ENCODE peak calls at places on chromosomes 5 and 9, in five cellular contexts. M is WERI-Rb-1, E is body of pancreas, X is upper lobe of right lung, G is left ventricle myocardium inferior. I is an unnamed sample. For H3K27me3, the result is how much of the 10 kb centered on the place peaks cover.

GRCh38 chr9:94097788-94098413 is 13.6 kb downstream of the PTPDC1 start:
- DNase-seq in M (no peak), E (no peak), X (no peak), G (no peak), I (no peak)

GRCh38 chr5:7650755-7651154 is 200.2 kb downstream of the CFAP90 start:
- DNase-seq in M (no peak), E (no peak), X (no peak), G (no peak), I (no peak)

GRCh38 chr9:99873943-99874584 is 32.4 kb upstream of the STX17 start:
- DNase-seq in M (no peak), E (no peak), X (no peak), G (no peak), I (no peak)

GRCh38 chr9:14278291-14278721 is 35.6 kb downstream of the NFIB start:
- DNase-seq in M (no peak), E (no peak), X (no peak), G (no peak), I (no peak)

GRCh38 chr5:95446560-95447221 is 55.5 kb downstream of the FAM81B start:
- DNase-seq in M (no peak), E (no peak), X (no peak), G (no peak), I (no peak)

GRCh38 chr5:2806176-2806575 is 54.7 kb upstream of the IRX2 start:
- DNase-seq in M (no peak), E (no peak), X (no peak), G (no peak), I (no peak)

GRCh38 chr5:143051244-143052058 is 281.3 kb downstream of the ARHGAP26 start:
- DNase-seq in M (no peak), E (peak), X (no peak), G (no peak), I (no peak)

GRCh38 chr5:81125959-81126358 is 107.2 kb upstream of the CKMT2 start:
- DNase-seq in M (no peak), E (peak), X (peak), G (no peak), I (no peak)

GRCh38 chr5:141637266-141637692 is 482 bp downstream of the RELL2 start:
- DNase-seq in M (peak), E (peak), X (peak), G (no peak), I (peak)

GRCh38 chr5:150066901-150067396 is 19.4 kb downstream of the CSF1R start:
- DNase-seq in M (no peak), E (no peak), X (no peak), G (no peak), I (no peak)

GRCh38 chr9:113737414-113738271 is 138.5 kb upstream of the ZNF618 start:
- DNase-seq in M (peak), E (peak), X (no peak), G (no peak), I (peak)

GRCh38 chr5:8508196-8508595 is 639.2 kb downstream of the MTRR start:
- DNase-seq in M (no peak), E (no peak), X (no peak), G (no peak), I (no peak)

GRCh38 chr5:170353011-170353890 is 35.9 kb downstream of the KCNMB1 start:
- DNase-seq in M (no peak), E (no peak), X (no peak), G (no peak), I (no peak)

GRCh38 chr5:139593716-139594319 is 32.7 kb downstream of the UBE2D2 start:
- DNase-seq in M (no peak), E (peak), X (no peak), G (no peak), I (no peak)

GRCh38 chr9:111949919-111950318 is 53.3 kb downstream of the UGCG start:
- DNase-seq in M (no peak), E (no peak), X (no peak), G (no peak), I (no peak)

GRCh38 chr9:75918154-75918553 is 27.7 kb downstream of the PCSK5 start:
- DNase-seq in M (no peak), E (no peak), X (no peak), G (no peak), I (no peak)

GRCh38 chr9:32584784-32585183 is 11.8 kb upstream of the NDUFB6 start:
- DNase-seq in M (no peak), E (no peak), X (no peak), G (no peak), I (no peak)

GRCh38 chr5:134131165-134131564 is 16.7 kb downstream of the TCF7 start:
- DNase-seq in M (no peak), E (no peak), X (peak), G (no peak), I (no peak)

GRCh38 chr5:96718635-96719077 is 56.5 kb downstream of the CAST start:
- DNase-seq in M (peak), E (peak), X (peak), G (peak), I (no peak)

GRCh38 chr5:177094224-177095087 is 7.7 kb downstream of the FGFR4 start:
- DNase-seq in M (no peak), E (peak), X (peak), G (peak), I (peak)

DNA sequence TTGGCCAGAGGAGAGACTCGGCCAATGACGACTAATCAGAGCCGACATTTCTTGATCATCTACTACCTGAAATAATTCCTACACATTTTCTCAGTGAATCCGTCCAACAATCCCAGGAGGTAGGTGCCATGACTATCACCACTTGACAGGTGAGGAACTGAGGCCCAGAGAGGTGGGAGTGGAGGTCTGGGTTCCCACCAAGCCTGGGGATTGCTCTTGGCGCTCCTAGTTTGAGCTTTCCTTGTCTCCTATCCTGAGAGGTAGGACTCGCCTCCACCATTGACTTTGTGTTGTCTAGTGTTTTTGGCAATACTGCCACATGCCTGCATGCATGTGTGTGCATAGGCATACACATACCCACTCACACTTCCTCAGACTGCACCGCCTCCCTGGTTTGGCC is 6.3 kb upstream of the NTNG2 start:
- DNase-seq in M (no peak), E (no peak), X (no peak), G (no peak), I (no peak)
- H3K27me3 ChIP-seq in M (under half), E (under half), X (under half), G (half or more), I (under half)

GRCh38 chr9:19124430-19124793 is 2.9 kb downstream of the PLIN2 start:
- DNase-seq in M (no peak), E (no peak), X (no peak), G (no peak), I (no peak)

GRCh38 chr9:19130436-19130835 is 3.1 kb upstream of the PLIN2 start:
- DNase-seq in M (no peak), E (no peak), X (no peak), G (no peak), I (no peak)

GRCh38 chr9:19133549-19134345 is 6.5 kb upstream of the PLIN2 start:
- DNase-seq in M (no peak), E (no peak), X (no peak), G (no peak), I (no peak)

GRCh38 chr9:19122490-19123042 is 4.7 kb downstream of the PLIN2 start:
- DNase-seq in M (no peak), E (no peak), X (no peak), G (no peak), I (no peak)

GRCh38 chr9:19127881-19128719 is 808 bp upstream of the PLIN2 start:
- DNase-seq in M (peak), E (peak), X (peak), G (peak), I (peak)
- H3K27ac ChIP-seq in M (peak), E (peak), X (peak), G (peak), I (peak)

GRCh38 chr5:947626-948471 is 55.2 kb downstream of the TRIP13 start:
- DNase-seq in M (no peak), E (no peak), X (no peak), G (no peak), I (no peak)
- TF ChIP-seq CTCF in M (no peak), E (no peak), X (no peak), G (no peak), I (no peak)

DNA sequence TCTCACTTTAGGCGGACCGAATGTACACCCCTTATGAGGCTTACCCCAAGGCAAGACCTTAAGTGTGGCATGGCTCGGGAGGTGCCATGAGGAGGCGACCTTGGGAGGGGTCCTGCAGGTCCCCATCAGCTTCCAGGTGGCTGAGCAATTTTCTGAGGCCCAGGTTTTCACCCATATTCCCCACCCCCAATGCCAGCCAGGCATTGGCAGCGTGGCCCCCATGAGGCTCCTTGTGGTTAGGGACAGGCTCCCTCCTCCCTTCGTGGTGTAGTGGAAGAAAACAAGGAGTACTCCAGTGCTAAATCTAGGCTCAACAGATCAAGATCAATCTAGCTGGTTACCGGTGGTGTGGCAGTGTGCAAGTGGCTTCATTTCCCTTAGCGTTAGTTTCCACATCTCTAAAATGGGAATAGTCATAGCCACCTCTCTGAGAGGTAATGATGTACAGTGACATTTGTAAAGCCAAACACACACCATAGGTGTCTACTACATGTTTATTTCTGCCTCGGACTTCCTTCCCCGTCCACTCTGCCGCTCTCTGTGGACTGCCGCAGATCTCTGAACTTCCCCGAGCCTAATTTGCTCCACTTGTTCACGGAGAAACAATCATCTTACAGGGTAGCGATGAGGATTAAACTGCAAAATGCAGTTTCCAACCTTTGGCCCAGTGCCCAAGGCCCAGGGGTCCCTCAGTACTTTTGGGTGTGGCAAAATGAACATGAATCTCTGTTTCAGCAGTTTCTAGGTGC is 8.4 kb downstream of the LHX2 start:
- DNase-seq in M (no peak), E (no peak), X (no peak), G (no peak), I (no peak)
- H3K27me3 ChIP-seq in M (under half), E (under half), X (half or more), G (half or more), I (half or more)

GRCh38 chr9:95125652-95126051 is 191.9 kb downstream of the FANCC start:
- DNase-seq in M (no peak), E (no peak), X (no peak), G (no peak), I (no peak)

GRCh38 chr9:95126739-95127138 is 190.8 kb downstream of the FANCC start:
- DNase-seq in M (no peak), E (no peak), X (no peak), G (no peak), I (no peak)

GRCh38 chr9:95127249-95128176 is 190.0 kb downstream of the FANCC start:
- DNase-seq in M (peak), E (peak), X (peak), G (peak), I (peak)

GRCh38 chr9:95128177-95128524 is 189.4 kb downstream of the FANCC start:
- DNase-seq in M (no peak), E (no peak), X (no peak), G (no peak), I (no peak)

GRCh38 chr9:95124582-95125359 is 192.7 kb downstream of the FANCC start:
- DNase-seq in M (peak), E (no peak), X (no peak), G (no peak), I (no peak)
- H3K27ac ChIP-seq in M (no peak), E (no peak), X (no peak), G (no peak), I (no peak)

DNA sequence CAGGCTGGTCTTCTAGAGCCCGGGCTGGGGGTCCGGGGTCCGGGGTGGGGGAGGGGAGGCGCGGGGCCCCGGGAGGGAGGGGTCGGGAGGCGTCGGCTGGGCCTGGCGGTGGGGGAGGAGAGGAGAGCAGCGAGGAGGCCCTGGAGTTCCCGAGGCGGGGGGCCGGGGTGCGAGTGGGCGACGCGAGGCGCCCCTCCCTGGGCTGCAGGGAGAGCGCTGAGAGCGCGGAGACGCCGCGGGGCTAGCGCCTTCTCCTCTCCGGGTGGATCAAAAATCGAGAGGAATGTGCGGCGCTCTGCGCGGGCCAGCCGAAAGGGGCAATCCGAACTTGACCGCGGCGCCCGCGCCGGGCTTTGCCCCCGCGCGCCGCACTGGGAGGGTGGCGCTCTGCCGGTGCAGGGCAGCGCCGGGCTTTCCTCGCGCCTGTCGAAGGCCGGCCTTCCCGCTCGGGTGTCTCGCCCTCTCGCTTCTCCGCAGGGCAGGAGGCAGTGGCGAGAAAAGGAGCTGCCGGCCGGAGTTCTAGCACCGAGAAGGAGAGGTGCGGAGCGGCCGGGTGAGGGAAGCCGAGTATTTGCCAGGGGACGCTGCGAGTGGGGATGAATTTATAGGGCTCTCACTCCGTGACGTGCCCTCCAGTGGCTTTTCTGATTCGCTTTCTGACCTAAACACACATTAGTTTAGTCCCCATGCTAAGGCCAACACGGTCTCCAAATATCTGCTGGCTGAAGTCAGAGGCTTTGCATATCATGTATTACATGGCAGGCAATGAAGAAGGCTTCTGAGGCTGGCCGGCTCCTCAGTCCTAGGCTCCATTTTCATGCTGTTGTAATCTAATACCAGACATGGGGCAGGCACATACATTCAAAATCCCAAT is at the start of gene GDNF:
- DNase-seq in M (peak), E (peak), X (peak), G (peak), I (peak)
- TF ChIP-seq CTCF in M (peak), E (peak), X (no peak), G (peak), I (no peak)